ENCODE peak calls at places on chromosomes 11 and 22, in seven cellular contexts. One of them, this sample, is unnamed. For H3K27me3, the result is how much of the 10 kb centered on the place peaks cover.

GRCh38 chr22:22787151-22787550 is 100.5 kb upstream of the IGLL5 start:
- DNase-seq in Peyer's patch: no peak
- DNase-seq in HepG2: no peak
- DNase-seq in fibroblast of lung: no peak
- DNase-seq in Panc1: no peak
- DNase-seq in upper lobe of right lung: no peak
- DNase-seq in upper lobe of left lung: no peak
- DNase-seq in this sample: no peak

GRCh38 chr11:1772270-1773130 is 8.8 kb upstream of the CTSD start:
- DNase-seq in Peyer's patch: peak
- DNase-seq in HepG2: no peak
- DNase-seq in fibroblast of lung: peak
- DNase-seq in Panc1: peak
- DNase-seq in upper lobe of right lung: peak
- DNase-seq in upper lobe of left lung: no peak
- DNase-seq in this sample: peak

GRCh38 chr22:46058591-46059519 is 81.9 kb upstream of the WNT7B start:
- DNase-seq in Peyer's patch: no peak
- DNase-seq in HepG2: no peak
- DNase-seq in fibroblast of lung: peak
- DNase-seq in Panc1: no peak
- DNase-seq in upper lobe of right lung: peak
- DNase-seq in upper lobe of left lung: no peak
- DNase-seq in this sample: peak

GRCh38 chr11:14634813-14635212 is 8.8 kb upstream of the PDE3B start:
- DNase-seq in Peyer's patch: no peak
- DNase-seq in HepG2: no peak
- DNase-seq in fibroblast of lung: no peak
- DNase-seq in Panc1: no peak
- DNase-seq in upper lobe of right lung: no peak
- DNase-seq in upper lobe of left lung: no peak
- DNase-seq in this sample: no peak

GRCh38 chr11:26839911-26840705 is 118.2 kb upstream of the SLC5A12 start:
- DNase-seq in Peyer's patch: no peak
- DNase-seq in HepG2: no peak
- DNase-seq in fibroblast of lung: peak
- DNase-seq in Panc1: no peak
- DNase-seq in upper lobe of right lung: no peak
- DNase-seq in upper lobe of left lung: no peak
- DNase-seq in this sample: peak

GRCh38 chr11:85867751-85868150 is 12.6 kb downstream of the CCDC83 start:
- DNase-seq in Peyer's patch: no peak
- DNase-seq in HepG2: no peak
- DNase-seq in fibroblast of lung: peak
- DNase-seq in Panc1: no peak
- DNase-seq in upper lobe of right lung: no peak
- DNase-seq in upper lobe of left lung: no peak
- DNase-seq in this sample: no peak

GRCh38 chr22:40156001-40156516 is 21.7 kb upstream of the TNRC6B start:
- DNase-seq in Peyer's patch: no peak
- DNase-seq in HepG2: peak
- DNase-seq in fibroblast of lung: peak
- DNase-seq in Panc1: no peak
- DNase-seq in upper lobe of right lung: no peak
- DNase-seq in upper lobe of left lung: no peak
- DNase-seq in this sample: peak

GRCh38 chr11:64566042-64566914 is 24.7 kb upstream of the SLC22A12 start:
- DNase-seq in Peyer's patch: peak
- DNase-seq in HepG2: peak
- DNase-seq in fibroblast of lung: peak
- DNase-seq in Panc1: no peak
- DNase-seq in upper lobe of right lung: peak
- DNase-seq in upper lobe of left lung: no peak
- DNase-seq in this sample: no peak

GRCh38 chr11:60852060-60852638 is 3.6 kb downstream of the PTGDR2 start:
- DNase-seq in Peyer's patch: no peak
- DNase-seq in HepG2: no peak
- DNase-seq in fibroblast of lung: no peak
- DNase-seq in Panc1: no peak
- DNase-seq in upper lobe of right lung: no peak
- DNase-seq in upper lobe of left lung: no peak
- DNase-seq in this sample: no peak

GRCh38 chr11:60854140-60854846 is 1.5 kb downstream of the PTGDR2 start:
- DNase-seq in Peyer's patch: no peak
- DNase-seq in HepG2: no peak
- DNase-seq in fibroblast of lung: no peak
- DNase-seq in Panc1: no peak
- DNase-seq in upper lobe of right lung: no peak
- DNase-seq in upper lobe of left lung: no peak
- DNase-seq in this sample: no peak

GRCh38 chr11:60852639-60853468 is 2.9 kb downstream of the PTGDR2 start:
- DNase-seq in Peyer's patch: no peak
- DNase-seq in HepG2: no peak
- DNase-seq in fibroblast of lung: no peak
- DNase-seq in Panc1: no peak
- DNase-seq in upper lobe of right lung: no peak
- DNase-seq in upper lobe of left lung: peak
- DNase-seq in this sample: no peak

GRCh38 chr11:60854847-60855725 is 664 bp downstream of the PTGDR2 start:
- DNase-seq in Peyer's patch: no peak
- DNase-seq in HepG2: no peak
- DNase-seq in fibroblast of lung: no peak
- DNase-seq in Panc1: no peak
- DNase-seq in upper lobe of right lung: no peak
- DNase-seq in upper lobe of left lung: no peak
- DNase-seq in this sample: no peak

GRCh38 chr11:60853469-60853950 is 2.2 kb downstream of the PTGDR2 start:
- DNase-seq in Peyer's patch: no peak
- DNase-seq in HepG2: no peak
- DNase-seq in fibroblast of lung: no peak
- DNase-seq in Panc1: no peak
- DNase-seq in upper lobe of right lung: no peak
- DNase-seq in upper lobe of left lung: peak
- DNase-seq in this sample: no peak
- TF ChIP-seq CTCF in Peyer's patch: no peak
- TF ChIP-seq CTCF in HepG2: no peak
- TF ChIP-seq CTCF in fibroblast of lung: no peak
- TF ChIP-seq CTCF in Panc1: no peak
- TF ChIP-seq CTCF in upper lobe of right lung: no peak
- TF ChIP-seq CTCF in upper lobe of left lung: no peak
- TF ChIP-seq CTCF in this sample: no peak

GRCh38 chr22:19720999-19721485 is 2.3 kb upstream of the GP1BB start:
- DNase-seq in Peyer's patch: no peak
- DNase-seq in HepG2: no peak
- DNase-seq in fibroblast of lung: no peak
- DNase-seq in Panc1: no peak
- DNase-seq in upper lobe of right lung: no peak
- DNase-seq in upper lobe of left lung: peak
- DNase-seq in this sample: no peak
- H3K27me3 ChIP-seq in Peyer's patch: under half
- H3K27me3 ChIP-seq in HepG2: under half
- H3K27me3 ChIP-seq in fibroblast of lung: under half
- H3K27me3 ChIP-seq in Panc1: under half
- H3K27me3 ChIP-seq in upper lobe of right lung: under half
- H3K27me3 ChIP-seq in upper lobe of left lung: under half
- H3K27me3 ChIP-seq in this sample: under half

GRCh38 chr11:33778682-33779081 is 4.4 kb upstream of the FBXO3 start:
- DNase-seq in Peyer's patch: no peak
- DNase-seq in HepG2: no peak
- DNase-seq in fibroblast of lung: peak
- DNase-seq in Panc1: no peak
- DNase-seq in upper lobe of right lung: no peak
- DNase-seq in upper lobe of left lung: no peak
- DNase-seq in this sample: no peak
- H3K27ac ChIP-seq in Peyer's patch: no peak
- H3K27ac ChIP-seq in HepG2: no peak
- H3K27ac ChIP-seq in fibroblast of lung: no peak
- H3K27ac ChIP-seq in Panc1: no peak
- H3K27ac ChIP-seq in upper lobe of right lung: no peak
- H3K27ac ChIP-seq in upper lobe of left lung: no peak
- H3K27ac ChIP-seq in this sample: no peak

DNA sequence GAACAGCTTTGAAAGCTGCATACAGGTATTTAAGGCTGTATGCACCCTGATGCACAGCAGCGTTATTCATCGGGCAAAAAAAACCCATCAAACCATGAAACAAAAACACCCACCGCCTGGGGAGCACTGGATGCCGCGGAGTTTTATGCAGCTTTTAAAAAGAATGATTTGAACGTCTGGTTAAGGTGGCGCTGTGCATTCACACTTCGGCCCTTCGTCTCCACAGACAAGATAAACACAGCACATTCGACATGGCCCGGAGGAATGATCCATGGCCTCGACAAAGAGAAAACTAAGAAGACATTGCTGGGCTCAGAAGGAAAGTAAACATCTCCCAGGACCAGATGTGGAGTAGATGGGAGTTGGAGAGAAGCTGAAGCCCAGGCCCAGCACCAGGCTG is 40.8 kb upstream of the GAL start:
- DNase-seq in Peyer's patch: no peak
- DNase-seq in HepG2: no peak
- DNase-seq in fibroblast of lung: peak
- DNase-seq in Panc1: no peak
- DNase-seq in upper lobe of right lung: no peak
- DNase-seq in upper lobe of left lung: no peak
- DNase-seq in this sample: no peak
- TF ChIP-seq CTCF in Peyer's patch: no peak
- TF ChIP-seq CTCF in HepG2: peak
- TF ChIP-seq CTCF in fibroblast of lung: no peak
- TF ChIP-seq CTCF in Panc1: no peak
- TF ChIP-seq CTCF in upper lobe of right lung: no peak
- TF ChIP-seq CTCF in upper lobe of left lung: no peak
- TF ChIP-seq CTCF in this sample: no peak

GRCh38 chr22:26159886-26160285 is 9.4 kb upstream of the SEZ6L start:
- DNase-seq in Peyer's patch: no peak
- DNase-seq in HepG2: no peak
- DNase-seq in fibroblast of lung: no peak
- DNase-seq in Panc1: no peak
- DNase-seq in upper lobe of right lung: no peak
- DNase-seq in upper lobe of left lung: no peak
- DNase-seq in this sample: no peak
- H3K27me3 ChIP-seq in Peyer's patch: under half
- H3K27me3 ChIP-seq in HepG2: under half
- H3K27me3 ChIP-seq in fibroblast of lung: under half
- H3K27me3 ChIP-seq in Panc1: under half
- H3K27me3 ChIP-seq in upper lobe of right lung: under half
- H3K27me3 ChIP-seq in upper lobe of left lung: under half
- H3K27me3 ChIP-seq in this sample: under half

GRCh38 chr22:42074153-42074750 is at the start of gene PHETA2:
- DNase-seq in Peyer's patch: peak
- DNase-seq in HepG2: no peak
- DNase-seq in fibroblast of lung: peak
- DNase-seq in Panc1: no peak
- DNase-seq in upper lobe of right lung: peak
- DNase-seq in upper lobe of left lung: peak
- DNase-seq in this sample: no peak
- H3K27ac ChIP-seq in Peyer's patch: peak
- H3K27ac ChIP-seq in HepG2: no peak
- H3K27ac ChIP-seq in fibroblast of lung: peak
- H3K27ac ChIP-seq in Panc1: no peak
- H3K27ac ChIP-seq in upper lobe of right lung: peak
- H3K27ac ChIP-seq in upper lobe of left lung: peak
- H3K27ac ChIP-seq in this sample: peak

GRCh38 chr11:9691865-9692264 is 28.0 kb downstream of the SWAP70 start:
- DNase-seq in Peyer's patch: no peak
- DNase-seq in HepG2: no peak
- DNase-seq in fibroblast of lung: peak
- DNase-seq in Panc1: peak
- DNase-seq in upper lobe of right lung: no peak
- DNase-seq in upper lobe of left lung: no peak
- DNase-seq in this sample: no peak

GRCh38 chr11:9689721-9690120 is 25.8 kb downstream of the SWAP70 start:
- DNase-seq in Peyer's patch: no peak
- DNase-seq in HepG2: no peak
- DNase-seq in fibroblast of lung: peak
- DNase-seq in Panc1: no peak
- DNase-seq in upper lobe of right lung: no peak
- DNase-seq in upper lobe of left lung: no peak
- DNase-seq in this sample: no peak

GRCh38 chr11:9697766-9698165 is 33.9 kb downstream of the SWAP70 start:
- DNase-seq in Peyer's patch: no peak
- DNase-seq in HepG2: no peak
- DNase-seq in fibroblast of lung: no peak
- DNase-seq in Panc1: no peak
- DNase-seq in upper lobe of right lung: no peak
- DNase-seq in upper lobe of left lung: no peak
- DNase-seq in this sample: no peak

GRCh38 chr11:9692696-9693095 is 28.8 kb downstream of the SWAP70 start:
- DNase-seq in Peyer's patch: no peak
- DNase-seq in HepG2: no peak
- DNase-seq in fibroblast of lung: no peak
- DNase-seq in Panc1: no peak
- DNase-seq in upper lobe of right lung: no peak
- DNase-seq in upper lobe of left lung: no peak
- DNase-seq in this sample: no peak

GRCh38 chr11:9693801-9694553 is 30.1 kb downstream of the SWAP70 start:
- DNase-seq in Peyer's patch: no peak
- DNase-seq in HepG2: no peak
- DNase-seq in fibroblast of lung: no peak
- DNase-seq in Panc1: no peak
- DNase-seq in upper lobe of right lung: no peak
- DNase-seq in upper lobe of left lung: no peak
- DNase-seq in this sample: no peak
- TF ChIP-seq CTCF in Peyer's patch: no peak
- TF ChIP-seq CTCF in HepG2: no peak
- TF ChIP-seq CTCF in fibroblast of lung: no peak
- TF ChIP-seq CTCF in Panc1: peak
- TF ChIP-seq CTCF in upper lobe of right lung: no peak
- TF ChIP-seq CTCF in upper lobe of left lung: no peak
- TF ChIP-seq CTCF in this sample: no peak

GRCh38 chr11:119520966-119521365 is 98.0 kb upstream of the THY1 start:
- DNase-seq in Peyer's patch: no peak
- DNase-seq in HepG2: no peak
- DNase-seq in fibroblast of lung: no peak
- DNase-seq in Panc1: no peak
- DNase-seq in upper lobe of right lung: no peak
- DNase-seq in upper lobe of left lung: no peak
- DNase-seq in this sample: no peak
- H3K27me3 ChIP-seq in Peyer's patch: under half
- H3K27me3 ChIP-seq in HepG2: under half
- H3K27me3 ChIP-seq in fibroblast of lung: under half
- H3K27me3 ChIP-seq in Panc1: under half
- H3K27me3 ChIP-seq in upper lobe of right lung: under half
- H3K27me3 ChIP-seq in upper lobe of left lung: under half
- H3K27me3 ChIP-seq in this sample: under half

GRCh38 chr22:31223786-31224191 is 11.7 kb downstream of the LIMK2 start:
- DNase-seq in Peyer's patch: no peak
- DNase-seq in HepG2: peak
- DNase-seq in fibroblast of lung: no peak
- DNase-seq in Panc1: no peak
- DNase-seq in upper lobe of right lung: no peak
- DNase-seq in upper lobe of left lung: no peak
- DNase-seq in this sample: peak
- H3K27ac ChIP-seq in Peyer's patch: peak
- H3K27ac ChIP-seq in HepG2: peak
- H3K27ac ChIP-seq in fibroblast of lung: no peak
- H3K27ac ChIP-seq in Panc1: no peak
- H3K27ac ChIP-seq in upper lobe of right lung: peak
- H3K27ac ChIP-seq in upper lobe of left lung: peak
- H3K27ac ChIP-seq in this sample: peak

This sample was measured in gastrocnemius medialis.